ENCODE peak calls at places on chromosome 5, in five cellular contexts. F, R, B, Y and A are unnamed samples.

GRCh38 chr5:38736089-38736488 is 109.7 kb upstream of the OSMR start:
- DNase-seq in F (no peak), R (no peak), Y (no peak), B (no peak), A (no peak)

GRCh38 chr5:134545070-134545868 is 19.8 kb downstream of the JADE2 start:
- DNase-seq in F (no peak), Y (no peak), R (peak; percentile 93), B (no peak), A (no peak)

GRCh38 chr5:61342066-61342465 is 10.0 kb downstream of the ZSWIM6 start:
- DNase-seq in B (no peak), F (no peak), Y (no peak), R (no peak), A (no peak)

GRCh38 chr5:6745706-6746217 is 32.5 kb downstream of the TENT4A start:
- DNase-seq in R (no peak), Y (no peak), B (peak; percentile 43), F (no peak), A (peak; percentile 18)

GRCh38 chr5:73985145-73985544 is 359.1 kb downstream of the ARHGEF28 start:
- DNase-seq in B (peak; percentile 40), Y (no peak), F (no peak), R (no peak), A (no peak)

GRCh38 chr5:144309265-144309664 is 138.6 kb downstream of the KCTD16 start:
- DNase-seq in R (no peak), F (no peak), Y (no peak), B (no peak), A (no peak)

GRCh38 chr5:124591583-124591982 is 154.9 kb downstream of the ZNF608 start:
- DNase-seq in R (no peak), F (no peak), Y (no peak), B (no peak), A (no peak)

GRCh38 chr5:95761771-95762680 is 30.9 kb downstream of the RHOBTB3 start:
- DNase-seq in Y (no peak), R (no peak), B (no peak), F (no peak), A (no peak)

GRCh38 chr5:140926211-140926902 is at the start of gene PCDHAC1:
- DNase-seq in Y (peak; percentile 94), R (peak; percentile 90), B (peak; percentile 98), F (peak; percentile 40), A (peak; percentile 86)

GRCh38 chr5:77518304-77518703 is 26.2 kb upstream of the WDR41 start:
- DNase-seq in Y (no peak), F (no peak), R (no peak), B (peak; percentile 58), A (no peak)

GRCh38 chr5:56910123-56910951 is 941 bp downstream of the SETD9 start:
- DNase-seq in B (peak; percentile 70), Y (no peak), R (peak; percentile 85), F (no peak), A (peak; percentile 34)

GRCh38 chr5:151846765-151847164 is 75.0 kb downstream of the G3BP1 start:
- DNase-seq in B (no peak), R (no peak), F (no peak), Y (no peak), A (no peak)

GRCh38 chr5:140245926-140246325 is 57.0 kb downstream of the PFDN1 start:
- DNase-seq in B (no peak), Y (no peak), F (no peak), R (no peak), A (no peak)

GRCh38 chr5:127838661-127839060 is 135.5 kb downstream of the CCDC192 start:
- DNase-seq in Y (no peak), R (no peak), B (peak; percentile 40), F (no peak), A (no peak)

GRCh38 chr5:149358294-149358651 is 427 bp downstream of the PCYOX1L start:
- DNase-seq in B (no peak), Y (no peak), F (peak; percentile 41), R (peak; percentile 84), A (peak; percentile 29)

GRCh38 chr5:100890514-100891008 is 12.5 kb downstream of the ST8SIA4 start:
- DNase-seq in R (no peak), Y (no peak), F (no peak), B (no peak), A (no peak)

GRCh38 chr5:178487911-178488310 is 102.3 kb downstream of the COL23A1 start:
- DNase-seq in R (no peak), B (peak; percentile 44), F (no peak), Y (no peak), A (no peak)

GRCh38 chr5:132353593-132353992 is 15.9 kb upstream of the SLC22A5 start:
- DNase-seq in F (no peak), B (no peak), Y (no peak), R (no peak), A (no peak)

GRCh38 chr5:94173100-94173499 is 431.7 kb upstream of the POU5F2 start:
- DNase-seq in B (no peak), R (no peak), Y (no peak), F (no peak), A (no peak)

GRCh38 chr5:72654231-72654630 is 147.0 kb upstream of the ZNF366 start:
- DNase-seq in R (no peak), F (no peak), Y (no peak), B (no peak), A (no peak)

GRCh38 chr5:152144556-152144955 is 219.9 kb upstream of the GLRA1 start:
- DNase-seq in F (no peak), B (no peak), Y (no peak), R (no peak), A (no peak)

GRCh38 chr5:55344392-55344992 is 36.7 kb downstream of the MTREX start:
- DNase-seq in R (no peak), Y (peak; percentile 70), B (peak; percentile 33), F (peak; percentile 6), A (peak; percentile 82)

GRCh38 chr5:160083501-160083900 is 35.7 kb downstream of the PWWP2A start:
- DNase-seq in R (no peak), Y (no peak), B (no peak), F (no peak), A (no peak)

GRCh38 chr5:72634444-72634843 is 127.2 kb upstream of the ZNF366 start:
- DNase-seq in R (no peak), F (no peak), B (no peak), Y (no peak), A (no peak)